ENCODE peak calls at places on chromosomes 16 and 17, in nine cellular contexts. One of them, this sample, is unnamed.

GRCh38 chr17:75194879-75195278 is 10.6 kb upstream of the NUP85 start:
- DNase-seq in fibroblast of lung: peak; percentile 73
- DNase-seq in LoVo: no peak
- DNase-seq in fibroblast of pulmonary artery: no peak
- DNase-seq in activated naive CD4-positive, alpha-beta T cell: no peak
- DNase-seq in T-helper 17 cell: no peak
- DNase-seq in activated T-helper 9 cell treated with anti-CD3 and anti-CD28 coated beads, Interleukin-2, amount 50 U/mL, for 16 hours: no peak
- DNase-seq in GM20000: no peak
- DNase-seq in AG20443: no peak
- DNase-seq in this sample: no peak

GRCh38 chr16:88914750-88915368 is 48.4 kb upstream of the PABPN1L start:
- DNase-seq in activated T-helper 9 cell treated with anti-CD3 and anti-CD28 coated beads, Interleukin-2, amount 50 U/mL, for 16 hours: no peak
- DNase-seq in activated naive CD4-positive, alpha-beta T cell: no peak
- DNase-seq in fibroblast of lung: peak; percentile 43
- DNase-seq in GM20000: no peak
- DNase-seq in LoVo: no peak
- DNase-seq in AG20443: peak; percentile 94
- DNase-seq in fibroblast of pulmonary artery: peak; percentile 22
- DNase-seq in T-helper 17 cell: no peak
- DNase-seq in this sample: no peak

GRCh38 chr16:87192418-87193073 is 124.6 kb downstream of the C16orf95 start:
- DNase-seq in GM20000: no peak
- DNase-seq in T-helper 17 cell: no peak
- DNase-seq in AG20443: no peak
- DNase-seq in activated naive CD4-positive, alpha-beta T cell: no peak
- DNase-seq in fibroblast of pulmonary artery: no peak
- DNase-seq in activated T-helper 9 cell treated with anti-CD3 and anti-CD28 coated beads, Interleukin-2, amount 50 U/mL, for 16 hours: no peak
- DNase-seq in LoVo: no peak
- DNase-seq in fibroblast of lung: no peak
- DNase-seq in this sample: no peak

GRCh38 chr17:17090642-17091103 is 48.4 kb downstream of the MPRIP start:
- DNase-seq in activated naive CD4-positive, alpha-beta T cell: no peak
- DNase-seq in AG20443: no peak
- DNase-seq in fibroblast of pulmonary artery: no peak
- DNase-seq in activated T-helper 9 cell treated with anti-CD3 and anti-CD28 coated beads, Interleukin-2, amount 50 U/mL, for 16 hours: no peak
- DNase-seq in fibroblast of lung: no peak
- DNase-seq in T-helper 17 cell: no peak
- DNase-seq in GM20000: no peak
- DNase-seq in LoVo: peak; percentile 82
- DNase-seq in this sample: no peak

GRCh38 chr17:45147581-45148182 is 593 bp upstream of the HEXIM1 start:
- DNase-seq in fibroblast of lung: peak; percentile 96
- DNase-seq in activated naive CD4-positive, alpha-beta T cell: peak; percentile 78
- DNase-seq in LoVo: peak; percentile 92
- DNase-seq in GM20000: peak; percentile 79
- DNase-seq in AG20443: peak; percentile 59
- DNase-seq in activated T-helper 9 cell treated with anti-CD3 and anti-CD28 coated beads, Interleukin-2, amount 50 U/mL, for 16 hours: peak; percentile 66
- DNase-seq in T-helper 17 cell: peak; percentile 61
- DNase-seq in fibroblast of pulmonary artery: peak; percentile 97
- DNase-seq in this sample: no peak

GRCh38 chr17:8075574-8076342 is 11.8 kb downstream of the ALOX12B start:
- DNase-seq in AG20443: no peak
- DNase-seq in LoVo: no peak
- DNase-seq in fibroblast of pulmonary artery: no peak
- DNase-seq in activated T-helper 9 cell treated with anti-CD3 and anti-CD28 coated beads, Interleukin-2, amount 50 U/mL, for 16 hours: no peak
- DNase-seq in fibroblast of lung: no peak
- DNase-seq in T-helper 17 cell: no peak
- DNase-seq in activated naive CD4-positive, alpha-beta T cell: no peak
- DNase-seq in GM20000: no peak
- DNase-seq in this sample: no peak

GRCh38 chr17:66893382-66893781 is 58.5 kb downstream of the CACNG5 start:
- DNase-seq in LoVo: no peak
- DNase-seq in fibroblast of lung: peak; percentile 6
- DNase-seq in GM20000: no peak
- DNase-seq in activated naive CD4-positive, alpha-beta T cell: no peak
- DNase-seq in fibroblast of pulmonary artery: no peak
- DNase-seq in AG20443: no peak
- DNase-seq in T-helper 17 cell: no peak
- DNase-seq in activated T-helper 9 cell treated with anti-CD3 and anti-CD28 coated beads, Interleukin-2, amount 50 U/mL, for 16 hours: no peak
- DNase-seq in this sample: no peak

GRCh38 chr17:42548993-42549755 is 3.5 kb upstream of the HSD17B1 start:
- DNase-seq in AG20443: no peak
- DNase-seq in activated naive CD4-positive, alpha-beta T cell: no peak
- DNase-seq in fibroblast of pulmonary artery: no peak
- DNase-seq in activated T-helper 9 cell treated with anti-CD3 and anti-CD28 coated beads, Interleukin-2, amount 50 U/mL, for 16 hours: no peak
- DNase-seq in GM20000: peak; percentile 42
- DNase-seq in fibroblast of lung: no peak
- DNase-seq in LoVo: no peak
- DNase-seq in T-helper 17 cell: no peak
- DNase-seq in this sample: no peak

GRCh38 chr16:3364774-3365427 is 9.2 kb downstream of the OR2C1 start:
- DNase-seq in activated naive CD4-positive, alpha-beta T cell: peak; percentile 81
- DNase-seq in GM20000: peak; percentile 82
- DNase-seq in activated T-helper 9 cell treated with anti-CD3 and anti-CD28 coated beads, Interleukin-2, amount 50 U/mL, for 16 hours: peak; percentile 78
- DNase-seq in fibroblast of lung: peak; percentile 97
- DNase-seq in T-helper 17 cell: peak; percentile 65
- DNase-seq in LoVo: no peak
- DNase-seq in fibroblast of pulmonary artery: peak; percentile 94
- DNase-seq in AG20443: peak; percentile 94
- DNase-seq in this sample: no peak

GRCh38 chr17:76537288-76537577 is 276 bp downstream of the CYGB start:
- DNase-seq in T-helper 17 cell: no peak
- DNase-seq in fibroblast of pulmonary artery: peak; percentile 60
- DNase-seq in LoVo: no peak
- DNase-seq in fibroblast of lung: peak; percentile 51
- DNase-seq in activated T-helper 9 cell treated with anti-CD3 and anti-CD28 coated beads, Interleukin-2, amount 50 U/mL, for 16 hours: no peak
- DNase-seq in activated naive CD4-positive, alpha-beta T cell: no peak
- DNase-seq in GM20000: no peak
- DNase-seq in AG20443: peak; percentile 72
- DNase-seq in this sample: no peak

GRCh38 chr16:4314532-4315184 is 1.2 kb upstream of the GLIS2 start:
- DNase-seq in T-helper 17 cell: no peak
- DNase-seq in activated naive CD4-positive, alpha-beta T cell: no peak
- DNase-seq in fibroblast of pulmonary artery: peak; percentile 52
- DNase-seq in AG20443: no peak
- DNase-seq in LoVo: peak; percentile 29
- DNase-seq in fibroblast of lung: peak; percentile 69
- DNase-seq in GM20000: no peak
- DNase-seq in activated T-helper 9 cell treated with anti-CD3 and anti-CD28 coated beads, Interleukin-2, amount 50 U/mL, for 16 hours: no peak
- DNase-seq in this sample: no peak

GRCh38 chr16:12819126-12820117 is 15.7 kb upstream of the CPPED1 start:
- DNase-seq in GM20000: peak; percentile 75
- DNase-seq in fibroblast of pulmonary artery: peak; percentile 70
- DNase-seq in activated T-helper 9 cell treated with anti-CD3 and anti-CD28 coated beads, Interleukin-2, amount 50 U/mL, for 16 hours: peak; percentile 59
- DNase-seq in activated naive CD4-positive, alpha-beta T cell: peak; percentile 66
- DNase-seq in T-helper 17 cell: peak; percentile 70
- DNase-seq in LoVo: peak; percentile 59
- DNase-seq in AG20443: peak; percentile 87
- DNase-seq in fibroblast of lung: peak; percentile 20
- DNase-seq in this sample: peak; percentile 79

GRCh38 chr17:72515291-72516065 is 394.7 kb downstream of the SOX9 start:
- DNase-seq in activated naive CD4-positive, alpha-beta T cell: no peak
- DNase-seq in GM20000: no peak
- DNase-seq in T-helper 17 cell: no peak
- DNase-seq in activated T-helper 9 cell treated with anti-CD3 and anti-CD28 coated beads, Interleukin-2, amount 50 U/mL, for 16 hours: no peak
- DNase-seq in fibroblast of pulmonary artery: peak; percentile 69
- DNase-seq in AG20443: peak; percentile 51
- DNase-seq in fibroblast of lung: peak; percentile 87
- DNase-seq in LoVo: no peak
- DNase-seq in this sample: no peak

GRCh38 chr17:22512997-22513538 is 820.7 kb downstream of the KCNJ18 start:
- DNase-seq in activated T-helper 9 cell treated with anti-CD3 and anti-CD28 coated beads, Interleukin-2, amount 50 U/mL, for 16 hours: no peak
- DNase-seq in fibroblast of lung: no peak
- DNase-seq in T-helper 17 cell: no peak
- DNase-seq in LoVo: no peak
- DNase-seq in activated naive CD4-positive, alpha-beta T cell: no peak
- DNase-seq in fibroblast of pulmonary artery: no peak
- DNase-seq in AG20443: no peak
- DNase-seq in GM20000: no peak
- DNase-seq in this sample: peak; percentile 60

GRCh38 chr17:11639736-11640510 is 41.7 kb downstream of the DNAH9 start:
- DNase-seq in GM20000: no peak
- DNase-seq in LoVo: no peak
- DNase-seq in AG20443: no peak
- DNase-seq in T-helper 17 cell: no peak
- DNase-seq in fibroblast of lung: no peak
- DNase-seq in activated T-helper 9 cell treated with anti-CD3 and anti-CD28 coated beads, Interleukin-2, amount 50 U/mL, for 16 hours: no peak
- DNase-seq in fibroblast of pulmonary artery: no peak
- DNase-seq in activated naive CD4-positive, alpha-beta T cell: no peak
- DNase-seq in this sample: no peak

GRCh38 chr17:8060274-8060673 is 21.4 kb downstream of the ALOX15B start:
- DNase-seq in GM20000: peak; percentile 81
- DNase-seq in activated naive CD4-positive, alpha-beta T cell: no peak
- DNase-seq in AG20443: peak; percentile 87
- DNase-seq in fibroblast of lung: peak; percentile 47
- DNase-seq in LoVo: peak; percentile 79
- DNase-seq in T-helper 17 cell: peak; percentile 55
- DNase-seq in fibroblast of pulmonary artery: peak; percentile 81
- DNase-seq in activated T-helper 9 cell treated with anti-CD3 and anti-CD28 coated beads, Interleukin-2, amount 50 U/mL, for 16 hours: no peak
- DNase-seq in this sample: peak; percentile 67

GRCh38 chr16:14095883-14096551 is 24.9 kb downstream of the MRTFB start:
- DNase-seq in AG20443: no peak
- DNase-seq in activated T-helper 9 cell treated with anti-CD3 and anti-CD28 coated beads, Interleukin-2, amount 50 U/mL, for 16 hours: no peak
- DNase-seq in fibroblast of pulmonary artery: no peak
- DNase-seq in T-helper 17 cell: no peak
- DNase-seq in LoVo: no peak
- DNase-seq in activated naive CD4-positive, alpha-beta T cell: no peak
- DNase-seq in fibroblast of lung: peak; percentile 64
- DNase-seq in GM20000: no peak
- DNase-seq in this sample: no peak

GRCh38 chr17:80049986-80050385 is 13.5 kb downstream of the CCDC40 start:
- DNase-seq in LoVo: no peak
- DNase-seq in activated T-helper 9 cell treated with anti-CD3 and anti-CD28 coated beads, Interleukin-2, amount 50 U/mL, for 16 hours: no peak
- DNase-seq in T-helper 17 cell: no peak
- DNase-seq in AG20443: no peak
- DNase-seq in fibroblast of pulmonary artery: no peak
- DNase-seq in GM20000: no peak
- DNase-seq in fibroblast of lung: no peak
- DNase-seq in activated naive CD4-positive, alpha-beta T cell: no peak
- DNase-seq in this sample: no peak

GRCh38 chr16:87957296-87958069 is 6.2 kb downstream of the BANP start:
- DNase-seq in fibroblast of pulmonary artery: no peak
- DNase-seq in GM20000: no peak
- DNase-seq in activated naive CD4-positive, alpha-beta T cell: no peak
- DNase-seq in AG20443: no peak
- DNase-seq in activated T-helper 9 cell treated with anti-CD3 and anti-CD28 coated beads, Interleukin-2, amount 50 U/mL, for 16 hours: no peak
- DNase-seq in LoVo: no peak
- DNase-seq in T-helper 17 cell: no peak
- DNase-seq in fibroblast of lung: no peak
- DNase-seq in this sample: no peak

GRCh38 chr17:67156269-67157199 is 88.5 kb downstream of the HELZ start:
- DNase-seq in LoVo: no peak
- DNase-seq in activated T-helper 9 cell treated with anti-CD3 and anti-CD28 coated beads, Interleukin-2, amount 50 U/mL, for 16 hours: peak; percentile 1
- DNase-seq in GM20000: no peak
- DNase-seq in fibroblast of lung: peak; percentile 88
- DNase-seq in fibroblast of pulmonary artery: peak; percentile 22
- DNase-seq in activated naive CD4-positive, alpha-beta T cell: no peak
- DNase-seq in AG20443: no peak
- DNase-seq in T-helper 17 cell: no peak
- DNase-seq in this sample: no peak

GRCh38 chr16:30902070-30902972 is 5.9 kb downstream of the CTF1 start:
- DNase-seq in activated naive CD4-positive, alpha-beta T cell: peak; percentile 52
- DNase-seq in activated T-helper 9 cell treated with anti-CD3 and anti-CD28 coated beads, Interleukin-2, amount 50 U/mL, for 16 hours: peak; percentile 48
- DNase-seq in LoVo: peak; percentile 76
- DNase-seq in fibroblast of pulmonary artery: peak; percentile 64
- DNase-seq in GM20000: peak; percentile 93
- DNase-seq in AG20443: peak; percentile 95
- DNase-seq in fibroblast of lung: peak; percentile 64
- DNase-seq in T-helper 17 cell: peak; percentile 54
- DNase-seq in this sample: peak; percentile 80

GRCh38 chr17:7405413-7405881 is 1.6 kb upstream of the TMEM256 start:
- DNase-seq in activated naive CD4-positive, alpha-beta T cell: no peak
- DNase-seq in GM20000: no peak
- DNase-seq in AG20443: peak; percentile 47
- DNase-seq in fibroblast of lung: no peak
- DNase-seq in LoVo: no peak
- DNase-seq in activated T-helper 9 cell treated with anti-CD3 and anti-CD28 coated beads, Interleukin-2, amount 50 U/mL, for 16 hours: no peak
- DNase-seq in T-helper 17 cell: no peak
- DNase-seq in fibroblast of pulmonary artery: no peak
- DNase-seq in this sample: no peak

This sample was measured in type B pancreatic cell.